ENCODE peak calls at places on chromosomes 11 and 22, in five cellular contexts. D is HFF-Myc, T is GM12865, J is foreskin fibroblast, B is tibial artery. Z is an unnamed sample.

GRCh38 chr22:37270928-37271650 is 11.2 kb upstream of the CYTH4 start:
- DNase-seq in T (no peak), D (no peak), J (no peak), B (no peak), Z (no peak)

GRCh38 chr11:72084960-72085359 is 4.3 kb downstream of the LRRC51 start:
- DNase-seq in B (no peak), J (no peak), T (no peak), D (no peak), Z (no peak)

GRCh38 chr11:124108158-124108557 is 7.1 kb upstream of the VWA5A start:
- DNase-seq in J (no peak), T (peak), B (no peak), D (no peak), Z (no peak)

GRCh38 chr11:120579601-120580000 is 68.1 kb downstream of the GRIK4 start:
- DNase-seq in T (peak), D (no peak), B (no peak), J (no peak), Z (no peak)

GRCh38 chr22:45738206-45738605 is 66.6 kb downstream of the ATXN10 start:
- DNase-seq in D (no peak), T (no peak), J (no peak), B (no peak), Z (no peak)

GRCh38 chr11:31646206-31646605 is 136.6 kb downstream of the ELP4 start:
- DNase-seq in B (no peak), J (no peak), T (no peak), D (no peak), Z (no peak)

GRCh38 chr22:49734390-49734789 is 93.3 kb downstream of the BRD1 start:
- DNase-seq in T (no peak), B (no peak), J (no peak), D (no peak), Z (no peak)

GRCh38 chr11:64181506-64182411 is 4.2 kb upstream of the STIP1 start:
- DNase-seq in J (peak), D (peak), T (peak), B (peak), Z (no peak)

GRCh38 chr11:72398058-72398758 is 36.1 kb downstream of the CLPB start:
- DNase-seq in D (no peak), B (no peak), T (no peak), J (no peak), Z (no peak)

GRCh38 chr22:19703869-19704268 is 10.4 kb upstream of the SEPTIN5 start:
- DNase-seq in J (no peak), B (peak), T (no peak), D (no peak), Z (no peak)

GRCh38 chr22:27886843-27887151 is 32.3 kb downstream of the PITPNB start:
- DNase-seq in D (no peak), B (no peak), T (no peak), J (no peak), Z (no peak)

GRCh38 chr22:40720538-40721256 is 41.4 kb downstream of the MCHR1 start:
- DNase-seq in D (no peak), B (no peak), J (no peak), T (no peak), Z (no peak)

GRCh38 chr11:71563401-71563800 is 2.0 kb upstream of the KRTAP5-10 start:
- DNase-seq in B (no peak), D (no peak), J (peak), T (peak), Z (no peak)

GRCh38 chr11:79087238-79087956 is 353.4 kb downstream of the TENM4 start:
- DNase-seq in T (no peak), J (peak), B (no peak), D (peak), Z (no peak)

GRCh38 chr11:113626736-113627135 is 79.4 kb downstream of the TMPRSS5 start:
- DNase-seq in D (no peak), B (no peak), J (no peak), T (no peak), Z (no peak)

GRCh38 chr22:44837481-44837880 is 85.1 kb downstream of the ARHGAP8 start:
- DNase-seq in J (no peak), T (peak), B (no peak), D (no peak), Z (no peak)

GRCh38 chr22:49934891-49935557 is 16.6 kb downstream of the CRELD2 start:
- DNase-seq in J (peak), D (no peak), B (peak), T (peak), Z (no peak)

GRCh38 chr11:72680624-72681158 is 6.5 kb upstream of the PDE2A start:
- DNase-seq in D (no peak), J (no peak), B (no peak), T (no peak), Z (no peak)

GRCh38 chr11:118902336-118903203 is 18.9 kb downstream of the CXCR5 start:
- DNase-seq in B (no peak), T (no peak), J (no peak), D (no peak), Z (no peak)

GRCh38 chr11:63800921-63801320 is 12.3 kb upstream of the SPINDOC start:
- DNase-seq in D (no peak), J (no peak), B (no peak), T (no peak), Z (no peak)

GRCh38 chr22:45179276-45180049 is 15.7 kb downstream of the NUP50 start:
- DNase-seq in J (no peak), T (no peak), D (no peak), B (no peak), Z (no peak)

GRCh38 chr22:43325176-43325575 is 18.0 kb downstream of the SCUBE1 start:
- DNase-seq in B (no peak), T (no peak), J (no peak), D (no peak), Z (no peak)

GRCh38 chr11:67001332-67001731 is 21.6 kb upstream of the SYT12 start:
- DNase-seq in D (no peak), B (no peak), T (no peak), J (no peak), Z (no peak)

GRCh38 chr11:67002921-67003411 is 20.0 kb upstream of the SYT12 start:
- DNase-seq in J (no peak), T (no peak), D (no peak), B (no peak), Z (no peak)

GRCh38 chr11:67010296-67010905 is 12.5 kb upstream of the SYT12 start:
- DNase-seq in J (no peak), B (no peak), T (no peak), D (no peak), Z (no peak)

GRCh38 chr11:67002297-67002913 is 20.5 kb upstream of the SYT12 start:
- DNase-seq in D (no peak), B (no peak), J (no peak), T (no peak), Z (no peak)

DNA sequence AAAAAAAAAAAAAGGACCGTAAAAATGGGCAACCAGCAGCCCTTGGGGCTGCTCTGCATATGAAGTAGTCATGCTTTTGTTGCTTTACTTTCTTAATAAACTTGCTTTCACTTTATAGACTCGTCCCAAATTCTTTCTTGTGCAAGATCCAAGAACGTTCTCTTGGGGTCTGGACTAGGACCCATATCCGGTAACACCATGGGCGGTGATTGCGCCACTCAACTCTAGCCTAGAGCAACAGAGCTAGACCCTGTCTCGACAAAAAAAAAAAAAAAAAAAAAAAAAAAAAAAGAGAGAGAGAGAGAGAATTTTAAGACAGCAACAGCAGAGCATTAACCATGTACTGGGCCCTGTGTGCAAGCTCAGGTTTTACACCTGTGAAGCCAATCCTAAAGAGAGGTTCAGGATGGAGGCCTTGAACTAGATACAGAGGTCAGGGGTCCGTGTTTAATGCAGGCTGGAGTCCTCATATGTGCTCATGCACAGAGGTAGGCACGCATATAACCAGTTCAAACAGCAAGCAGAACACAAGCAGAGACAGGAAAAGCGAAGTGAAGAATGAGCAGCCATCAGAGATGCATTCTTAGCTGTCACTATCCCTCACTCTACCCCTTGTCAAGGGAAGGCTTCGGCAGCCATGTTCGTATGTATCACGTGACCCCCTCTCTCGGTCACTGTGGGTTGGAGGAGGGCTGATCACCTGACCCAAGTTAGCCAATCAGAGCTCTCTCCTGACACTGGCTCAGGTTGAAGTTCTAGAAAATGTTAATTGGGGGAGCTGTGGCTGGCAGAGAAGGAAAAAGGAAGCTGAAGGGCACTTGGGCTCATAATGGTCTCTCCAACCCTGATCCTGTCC is 16.7 kb upstream of the SYT12 start:
- DNase-seq in J (no peak), T (peak), D (no peak), B (no peak), Z (no peak)
- H3K4me3 ChIP-seq in J (no peak), T (no peak), D (no peak), B (no peak), Z (no peak)

GRCh38 chr11:35927730-35928129 is 16.1 kb upstream of the LDLRAD3 start:
- DNase-seq in T (no peak), B (peak), J (no peak), D (no peak), Z (no peak)
- H3K4me3 ChIP-seq in T (no peak), B (no peak), J (no peak), D (no peak), Z (no peak)

GRCh38 chr11:35484435-35484834 is 41.0 kb downstream of the PAMR1 start:
- DNase-seq in J (peak), B (no peak), D (no peak), T (no peak), Z (no peak)
- H3K4me3 ChIP-seq in J (no peak), B (no peak), D (no peak), T (no peak), Z (no peak)

GRCh38 chr11:116853461-116854073 is 16.1 kb upstream of the APOA1 start:
- DNase-seq in J (peak), D (peak), B (no peak), T (peak), Z (peak)

GRCh38 chr11:116851631-116852030 is 14.2 kb upstream of the APOA1 start:
- DNase-seq in D (no peak), B (peak), T (no peak), J (no peak), Z (no peak)

GRCh38 chr11:116855413-116855812 is 18.0 kb upstream of the APOA1 start:
- DNase-seq in J (no peak), B (no peak), T (no peak), D (no peak), Z (no peak)

GRCh38 chr11:116849491-116849890 is 12.1 kb upstream of the APOA1 start:
- DNase-seq in D (no peak), T (no peak), B (no peak), J (no peak), Z (no peak)

GRCh38 chr11:116852261-116853125 is 15.1 kb upstream of the APOA1 start:
- DNase-seq in T (peak), D (no peak), J (peak), B (peak), Z (peak)
- H3K4me3 ChIP-seq in T (no peak), D (no peak), J (no peak), B (no peak), Z (peak)

DNA sequence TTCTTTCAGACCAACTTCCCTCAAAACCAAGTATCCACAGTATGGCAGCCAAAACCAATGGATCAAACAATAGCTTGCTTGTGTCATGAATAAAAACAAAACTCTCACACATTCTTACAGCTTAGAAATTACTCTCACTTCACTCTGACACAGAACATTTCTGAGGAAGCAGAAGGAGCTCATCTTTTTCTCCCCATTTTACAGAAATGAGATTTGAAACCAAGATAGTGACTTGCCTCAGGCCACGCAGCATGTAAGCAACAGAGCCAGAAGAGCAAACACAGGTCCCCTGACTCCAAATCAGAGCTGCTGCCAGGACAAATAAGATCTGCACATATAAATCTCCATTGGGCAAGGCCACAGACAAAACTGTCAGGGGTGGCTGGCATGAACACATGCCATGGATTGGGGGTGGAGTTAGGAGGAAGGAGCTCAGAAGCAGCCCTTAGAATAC is 64.8 kb downstream of the RAB30 start:
- DNase-seq in D (no peak), T (peak), B (no peak), J (no peak), Z (peak)
- H3K4me3 ChIP-seq in D (no peak), T (peak), B (no peak), J (no peak), Z (no peak)

DNA sequence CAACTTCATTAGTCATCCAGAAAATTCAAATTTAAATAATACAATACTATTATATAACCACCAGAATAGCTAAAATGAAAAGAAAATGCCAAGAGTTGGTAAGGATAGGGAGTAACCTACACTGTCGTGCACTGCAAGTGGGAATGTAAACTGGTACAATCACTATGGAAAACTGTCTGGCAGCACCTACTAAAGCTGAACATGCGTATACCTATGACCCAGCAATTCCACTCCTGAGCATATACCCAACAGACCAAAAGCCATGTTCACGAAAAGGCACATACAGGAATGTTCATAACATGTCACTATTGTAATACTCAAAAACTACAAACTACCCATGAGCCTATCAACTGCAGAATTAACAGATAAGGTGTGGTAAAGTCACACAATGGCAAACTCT is 32.7 kb downstream of the DENND5A start:
- DNase-seq in J (no peak), D (no peak), T (no peak), B (no peak), Z (no peak)
- H3K4me3 ChIP-seq in J (no peak), D (no peak), T (no peak), B (no peak), Z (no peak)

GRCh38 chr22:38873469-38874411 is 1.7 kb upstream of the CBX6 start:
- DNase-seq in B (peak), J (no peak), T (peak), D (no peak), Z (no peak)
- H3K4me3 ChIP-seq in B (peak), J (no peak), T (peak), D (peak), Z (no peak)

DNA sequence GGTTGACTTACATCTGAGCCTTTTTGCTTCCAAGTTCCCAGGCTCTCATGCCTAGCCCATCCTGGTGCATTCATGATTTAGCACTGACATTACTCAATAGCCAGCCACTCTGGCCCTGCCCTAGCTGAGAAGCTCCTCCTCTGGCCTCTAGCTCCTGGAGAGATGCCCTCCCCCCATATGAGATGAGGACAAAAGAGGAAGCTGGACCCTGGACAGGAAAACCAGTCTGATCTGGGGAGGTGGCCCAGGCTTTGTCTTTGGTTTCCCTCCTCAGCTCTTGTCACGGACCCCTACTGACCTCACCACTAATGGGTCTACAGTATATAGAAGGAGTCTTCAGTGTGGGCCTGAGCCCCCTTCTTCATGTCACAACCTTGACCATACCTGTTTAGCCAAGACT is 3.0 kb downstream of the RHOG start:
- DNase-seq in T (peak), B (peak), D (no peak), J (peak), Z (no peak)
- H3K4me3 ChIP-seq in T (peak), B (no peak), D (no peak), J (no peak), Z (no peak)

DNA sequence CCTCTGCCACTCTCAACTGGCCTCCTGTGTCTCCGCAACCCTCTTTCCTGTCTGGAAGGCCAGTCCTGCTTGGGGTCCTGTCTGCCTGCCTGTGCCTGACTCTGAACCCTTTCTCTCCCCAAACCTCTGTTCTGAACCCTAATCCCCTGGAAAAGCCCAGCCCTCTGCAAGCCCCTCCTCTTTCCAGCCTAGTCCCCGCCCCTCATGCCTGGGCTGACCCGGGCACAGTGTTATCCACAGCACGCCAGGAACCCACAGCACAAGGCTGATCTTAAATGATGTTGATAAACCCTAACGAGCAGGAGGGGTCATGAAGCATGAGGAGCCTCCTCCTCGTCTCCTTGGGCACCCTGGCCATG is at the start of gene IFITM10:
- DNase-seq in T (no peak), J (no peak), B (peak), D (no peak), Z (no peak)
- H3K4me3 ChIP-seq in T (no peak), J (peak), B (peak), D (no peak), Z (no peak)